ENCODE peak calls at places on chromosomes 5 and 9, in six cellular contexts. G is A549, X is upper lobe of left lung, W is GM12878, M is HepG2, A is K562. E is an unnamed sample.

GRCh38 chr5:59275170-59275536 is 618.4 kb downstream of the PDE4D start:
- ATAC-seq in G (peak; percentile 8), X (peak; percentile 37), W (no peak), M (no peak), A (no peak), E (no peak)

GRCh38 chr5:171577042-171577441 is 157.6 kb downstream of the FGF18 start:
- ATAC-seq in G (no peak), X (no peak), W (no peak), M (no peak), A (no peak), E (no peak)

GRCh38 chr9:72945391-72945790 is 7.5 kb downstream of the ALDH1A1 start:
- ATAC-seq in G (peak; percentile 29), X (no peak), W (no peak), M (no peak), A (no peak), E (no peak)

GRCh38 chr5:68433921-68434879 is 218.6 kb downstream of the PIK3R1 start:
- ATAC-seq in G (peak; percentile 96), X (peak; percentile 93), W (peak; percentile 96), M (peak; percentile 97), A (peak; percentile 92), E (peak; percentile 83)

GRCh38 chr5:37002176-37002751 is 125.7 kb downstream of the NIPBL start:
- ATAC-seq in G (peak; percentile 66), X (no peak), W (peak; percentile 44), M (peak; percentile 98), A (peak; percentile 39), E (no peak)

GRCh38 chr5:128196791-128197190 is 113.2 kb downstream of the SLC12A2 start:
- ATAC-seq in G (no peak), X (no peak), W (no peak), M (no peak), A (no peak), E (no peak)

GRCh38 chr5:115455241-115455640 is 89.3 kb downstream of the FEM1C start:
- ATAC-seq in G (peak; percentile 34), X (peak; percentile 54), W (no peak), M (no peak), A (no peak), E (peak; percentile 77)

GRCh38 chr5:88827997-88828396 is 55.0 kb downstream of the MEF2C start:
- ATAC-seq in G (no peak), X (no peak), W (peak; percentile 2), M (no peak), A (no peak), E (no peak)

GRCh38 chr5:181173420-181174342 is 26.3 kb downstream of the OR2V2 start:
- ATAC-seq in G (peak; percentile 87), X (no peak), W (peak; percentile 77), M (peak; percentile 28), A (peak; percentile 42), E (no peak)

GRCh38 chr5:102090770-102091169 is 205.3 kb downstream of the SLCO4C1 start:
- ATAC-seq in G (peak; percentile 76), X (peak; percentile 47), W (peak; percentile 93), M (peak; percentile 100), A (no peak), E (no peak)

GRCh38 chr5:175772747-175773533 is 98.4 kb upstream of the CPLX2 start:
- ATAC-seq in G (no peak), X (no peak), W (no peak), M (no peak), A (no peak), E (no peak)

GRCh38 chr5:68347549-68347948 is 132.0 kb downstream of the PIK3R1 start:
- ATAC-seq in G (no peak), X (peak; percentile 46), W (no peak), M (no peak), A (no peak), E (no peak)

GRCh38 chr5:131983244-131983771 is 28.1 kb downstream of the ACSL6 start:
- ATAC-seq in G (no peak), X (peak; percentile 14), W (no peak), M (no peak), A (no peak), E (peak; percentile 37)

GRCh38 chr5:2163940-2164490 is 281.3 kb upstream of the IRX4 start:
- ATAC-seq in G (no peak), X (peak; percentile 11), W (no peak), M (no peak), A (no peak), E (no peak)

DNA sequence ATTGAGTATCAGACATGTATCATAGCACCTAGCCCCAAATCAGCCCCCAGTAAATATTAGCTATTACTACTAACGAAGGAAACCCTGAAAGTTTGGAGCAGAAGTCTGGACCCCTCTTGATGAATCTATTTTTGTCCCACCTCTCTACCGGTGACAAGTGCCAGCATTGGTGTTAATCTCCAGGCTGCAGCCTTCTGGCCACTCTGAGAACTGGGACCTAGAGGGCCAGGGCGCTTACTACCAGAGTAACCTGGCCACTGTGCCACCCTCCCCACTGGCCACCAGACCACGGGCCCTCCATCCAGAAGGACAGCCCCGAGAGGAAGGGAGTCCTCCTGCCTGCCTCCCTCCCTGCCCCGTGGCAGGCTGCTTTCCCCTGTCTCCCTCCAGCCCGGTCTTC is 349 bp downstream of the KCNMB1 start:
- ATAC-seq in G (peak; percentile 42), X (peak; percentile 31), W (peak; percentile 46), M (peak; percentile 28), A (no peak), E (peak; percentile 29)
- H3K27ac ChIP-seq in G (no peak overlapping the region), X (peak overlapping the region; percentile 50), W (peak overlapping the region; percentile 4), M (no peak overlapping the region), A (no peak overlapping the region), E (peak overlapping the region; percentile 95)

GRCh38 chr9:136578915-136579637 is 33.2 kb upstream of the NOTCH1 start:
- ATAC-seq in G (peak; percentile 80), X (peak; percentile 38), W (peak; percentile 42), M (peak; percentile 67), A (peak; percentile 88), E (peak; percentile 38)
- TF ChIP-seq CTCF in G (no peak), X (no peak), W (no peak), M (no peak), A (no peak), E (no peak)

DNA sequence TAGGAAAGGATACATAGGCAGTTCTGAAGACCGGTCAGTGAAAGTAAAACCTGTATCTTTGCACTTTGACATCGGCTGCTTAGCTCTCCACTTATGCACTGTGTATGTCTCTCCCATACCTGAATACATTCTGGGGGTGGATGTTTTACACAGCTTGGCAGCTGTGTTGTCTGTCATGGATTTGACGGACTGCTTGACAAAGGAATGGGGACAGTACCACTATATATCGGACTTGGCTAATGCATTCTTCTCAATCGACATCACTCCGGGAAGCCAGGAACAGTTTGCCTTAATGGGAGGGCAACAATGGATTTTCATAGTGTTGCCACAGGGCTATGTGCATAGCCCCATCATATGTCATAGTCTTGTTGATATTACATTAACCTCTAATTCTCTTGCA is 1008.3 kb downstream of the DNAH5 start:
- ATAC-seq in G (no peak), X (no peak), W (no peak), M (no peak), A (no peak), E (no peak)
- TF ChIP-seq EP300 in G (no peak), X (no peak), W (no peak), M (no peak), A (no peak), E (no peak)

GRCh38 chr9:69758001-69758730 is 1.6 kb downstream of the PTAR1 start:
- ATAC-seq in G (no peak), X (no peak), W (no peak), M (no peak), A (no peak), E (no peak)
- H3K27ac ChIP-seq in G (peak overlapping the region; percentile 61), X (no peak overlapping the region), W (peak overlapping the region; percentile 17), M (peak overlapping the region; percentile 22), A (peak overlapping the region; percentile 6), E (no peak overlapping the region)

GRCh38 chr9:42852133-42852532 is 668.7 kb downstream of the SPATA31A6 start:
- ATAC-seq in G (peak; percentile 96), X (no peak), W (no peak), M (peak; percentile 100), A (peak; percentile 75), E (no peak)
- TF ChIP-seq CTCF in G (peak; percentile 29), X (no peak), W (no peak), M (peak; percentile 83), A (no peak), E (no peak)

GRCh38 chr5:169590602-169591001 is 7.0 kb downstream of the SPDL1 start:
- ATAC-seq in G (no peak), X (no peak), W (no peak), M (no peak), A (no peak), E (no peak)
- TF ChIP-seq EP300 in G (no peak), X (no peak), W (no peak), M (no peak), A (no peak), E (no peak)

DNA sequence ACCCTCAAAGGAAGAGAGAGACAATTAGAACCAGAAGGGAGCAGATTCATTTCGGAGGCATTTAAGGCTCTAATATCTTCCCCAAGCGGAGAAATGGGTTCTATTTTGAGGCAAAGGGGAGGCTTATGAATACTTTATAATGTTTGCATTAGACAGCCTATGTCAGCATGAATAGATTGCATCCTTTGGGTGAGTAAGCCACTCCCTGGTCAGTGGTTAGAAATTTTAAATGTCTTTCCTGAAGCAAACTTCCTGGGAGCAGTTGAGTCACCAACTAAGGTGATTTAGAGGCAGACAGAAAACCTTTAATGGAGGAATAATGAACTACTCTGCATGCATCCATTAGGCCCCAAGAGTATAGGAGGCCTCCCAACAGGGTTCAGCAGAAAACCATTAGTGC is 204.9 kb downstream of the ELAVL2 start:
- ATAC-seq in G (no peak), X (no peak), W (no peak), M (no peak), A (no peak), E (no peak)
- H3K27ac ChIP-seq in G (no peak overlapping the region), X (no peak overlapping the region), W (no peak overlapping the region), M (no peak overlapping the region), A (no peak overlapping the region), E (no peak overlapping the region)

DNA sequence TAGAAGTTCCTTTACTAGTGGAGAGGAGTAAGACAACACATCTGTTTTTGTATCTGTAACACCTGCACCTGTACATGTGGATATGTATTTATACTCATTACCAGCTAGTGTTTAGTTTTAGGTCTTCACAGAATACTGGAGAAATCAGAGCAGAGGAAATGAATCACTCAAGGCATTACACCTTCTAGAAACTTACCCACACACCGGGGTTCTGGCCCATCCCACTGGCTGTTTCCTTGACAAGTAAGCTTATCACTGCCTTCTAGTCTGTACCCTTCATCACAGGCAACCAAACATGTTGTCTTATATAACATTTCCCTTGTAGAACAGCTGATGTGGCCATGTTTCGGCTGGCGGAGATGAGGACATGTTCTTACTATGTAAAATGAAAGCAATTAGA is 76.7 kb downstream of the SVEP1 start:
- ATAC-seq in G (no peak), X (no peak), W (no peak), M (no peak), A (no peak), E (no peak)
- TF ChIP-seq CTCF in G (no peak), X (no peak), W (no peak), M (no peak), A (no peak), E (no peak)